ENCODE peak calls at places on chromosomes 12 and 14, in seven cellular contexts. One of them, this sample, is unnamed.

GRCh38 chr14:58814476-58814875 is 176.7 kb downstream of the DACT1 start:
- DNase-seq in psoas muscle: no peak
- DNase-seq in RPMI8226: no peak
- DNase-seq in iris pigment epithelial cell: no peak
- DNase-seq in Peyer's patch: no peak
- DNase-seq in HEK293T: no peak
- DNase-seq in GOT3: no peak
- DNase-seq in this sample: no peak

GRCh38 chr12:131907379-131908081 is 13.1 kb downstream of the ULK1 start:
- DNase-seq in psoas muscle: no peak
- DNase-seq in RPMI8226: no peak
- DNase-seq in iris pigment epithelial cell: no peak
- DNase-seq in Peyer's patch: no peak
- DNase-seq in HEK293T: no peak
- DNase-seq in GOT3: no peak
- DNase-seq in this sample: no peak

GRCh38 chr12:52916225-52916624 is 11.3 kb upstream of the KRT8 start:
- DNase-seq in psoas muscle: no peak
- DNase-seq in RPMI8226: no peak
- DNase-seq in iris pigment epithelial cell: no peak
- DNase-seq in Peyer's patch: peak; percentile 75
- DNase-seq in HEK293T: no peak
- DNase-seq in GOT3: no peak
- DNase-seq in this sample: no peak

GRCh38 chr12:1844223-1844622 is 23.9 kb downstream of the LRTM2 start:
- DNase-seq in psoas muscle: no peak
- DNase-seq in RPMI8226: no peak
- DNase-seq in iris pigment epithelial cell: no peak
- DNase-seq in Peyer's patch: no peak
- DNase-seq in HEK293T: no peak
- DNase-seq in GOT3: no peak
- DNase-seq in this sample: no peak

GRCh38 chr14:89188492-89188891 is 228.5 kb downstream of the FOXN3 start:
- DNase-seq in psoas muscle: no peak
- DNase-seq in RPMI8226: no peak
- DNase-seq in iris pigment epithelial cell: no peak
- DNase-seq in Peyer's patch: no peak
- DNase-seq in HEK293T: no peak
- DNase-seq in GOT3: no peak
- DNase-seq in this sample: no peak

GRCh38 chr14:55699131-55700057 is 119.4 kb downstream of the KTN1 start:
- DNase-seq in psoas muscle: no peak
- DNase-seq in RPMI8226: peak; percentile 8
- DNase-seq in iris pigment epithelial cell: no peak
- DNase-seq in Peyer's patch: no peak
- DNase-seq in HEK293T: no peak
- DNase-seq in GOT3: no peak
- DNase-seq in this sample: no peak

GRCh38 chr12:63846249-63846967 is 1.9 kb downstream of the SRGAP1 start:
- DNase-seq in psoas muscle: no peak
- DNase-seq in RPMI8226: no peak
- DNase-seq in iris pigment epithelial cell: no peak
- DNase-seq in Peyer's patch: no peak
- DNase-seq in HEK293T: no peak
- DNase-seq in GOT3: no peak
- DNase-seq in this sample: no peak

GRCh38 chr14:100782516-100783320 is 43.2 kb upstream of the MEG3 start:
- DNase-seq in psoas muscle: peak; percentile 25
- DNase-seq in RPMI8226: no peak
- DNase-seq in iris pigment epithelial cell: no peak
- DNase-seq in Peyer's patch: peak; percentile 21
- DNase-seq in HEK293T: no peak
- DNase-seq in GOT3: no peak
- DNase-seq in this sample: no peak

GRCh38 chr14:50822501-50823042 is 8.4 kb downstream of the NIN start:
- DNase-seq in psoas muscle: peak; percentile 65
- DNase-seq in RPMI8226: no peak
- DNase-seq in iris pigment epithelial cell: no peak
- DNase-seq in Peyer's patch: no peak
- DNase-seq in HEK293T: no peak
- DNase-seq in GOT3: no peak
- DNase-seq in this sample: no peak

GRCh38 chr12:6852651-6853354 is 853 bp downstream of the USP5 start:
- DNase-seq in psoas muscle: peak; percentile 70
- DNase-seq in RPMI8226: peak; percentile 74
- DNase-seq in iris pigment epithelial cell: peak; percentile 85
- DNase-seq in Peyer's patch: no peak
- DNase-seq in HEK293T: no peak
- DNase-seq in GOT3: peak; percentile 25
- DNase-seq in this sample: no peak

GRCh38 chr14:102727336-102728095 is 49.7 kb upstream of the TRAF3 start:
- DNase-seq in psoas muscle: no peak
- DNase-seq in RPMI8226: no peak
- DNase-seq in iris pigment epithelial cell: no peak
- DNase-seq in Peyer's patch: no peak
- DNase-seq in HEK293T: no peak
- DNase-seq in GOT3: no peak
- DNase-seq in this sample: no peak

GRCh38 chr12:3122841-3123678 is 45.9 kb downstream of the TSPAN9 start:
- DNase-seq in psoas muscle: peak; percentile 87
- DNase-seq in RPMI8226: no peak
- DNase-seq in iris pigment epithelial cell: peak; percentile 81
- DNase-seq in Peyer's patch: no peak
- DNase-seq in HEK293T: no peak
- DNase-seq in GOT3: peak; percentile 35
- DNase-seq in this sample: peak; percentile 84

GRCh38 chr14:88029500-88029899 is 24.6 kb downstream of the GPR65 start:
- DNase-seq in psoas muscle: no peak
- DNase-seq in RPMI8226: no peak
- DNase-seq in iris pigment epithelial cell: no peak
- DNase-seq in Peyer's patch: no peak
- DNase-seq in HEK293T: no peak
- DNase-seq in GOT3: no peak
- DNase-seq in this sample: no peak

GRCh38 chr14:61260939-61261776 is 20.0 kb downstream of the TMEM30B start:
- DNase-seq in psoas muscle: no peak
- DNase-seq in RPMI8226: no peak
- DNase-seq in iris pigment epithelial cell: peak; percentile 61
- DNase-seq in Peyer's patch: no peak
- DNase-seq in HEK293T: no peak
- DNase-seq in GOT3: no peak
- DNase-seq in this sample: no peak

GRCh38 chr14:100145682-100146464 is 13.6 kb downstream of the DEGS2 start:
- DNase-seq in psoas muscle: no peak
- DNase-seq in RPMI8226: no peak
- DNase-seq in iris pigment epithelial cell: no peak
- DNase-seq in Peyer's patch: no peak
- DNase-seq in HEK293T: no peak
- DNase-seq in GOT3: no peak
- DNase-seq in this sample: no peak

GRCh38 chr12:65229441-65229840 is 49.0 kb upstream of the MSRB3 start:
- DNase-seq in psoas muscle: no peak
- DNase-seq in RPMI8226: no peak
- DNase-seq in iris pigment epithelial cell: peak; percentile 91
- DNase-seq in Peyer's patch: no peak
- DNase-seq in HEK293T: no peak
- DNase-seq in GOT3: no peak
- DNase-seq in this sample: no peak

GRCh38 chr14:101359221-101360044 is 201.9 kb upstream of the DIO3 start:
- DNase-seq in psoas muscle: peak; percentile 89
- DNase-seq in RPMI8226: peak; percentile 75
- DNase-seq in iris pigment epithelial cell: peak; percentile 21
- DNase-seq in Peyer's patch: no peak
- DNase-seq in HEK293T: no peak
- DNase-seq in GOT3: no peak
- DNase-seq in this sample: no peak

GRCh38 chr14:106491851-106492250 is 965.5 kb downstream of the TMEM121 start:
- DNase-seq in psoas muscle: no peak
- DNase-seq in RPMI8226: no peak
- DNase-seq in iris pigment epithelial cell: no peak
- DNase-seq in Peyer's patch: no peak
- DNase-seq in HEK293T: no peak
- DNase-seq in GOT3: no peak
- DNase-seq in this sample: no peak

GRCh38 chr14:76876076-76876475 is 49.9 kb downstream of the LRRC74A start:
- DNase-seq in psoas muscle: peak; percentile 74
- DNase-seq in RPMI8226: peak; percentile 47
- DNase-seq in iris pigment epithelial cell: peak; percentile 66
- DNase-seq in Peyer's patch: peak; percentile 62
- DNase-seq in HEK293T: peak; percentile 85
- DNase-seq in GOT3: no peak
- DNase-seq in this sample: peak; percentile 39

GRCh38 chr12:50922820-50923219 is 29.5 kb upstream of the HIGD1C start:
- DNase-seq in psoas muscle: no peak
- DNase-seq in RPMI8226: no peak
- DNase-seq in iris pigment epithelial cell: peak; percentile 54
- DNase-seq in Peyer's patch: no peak
- DNase-seq in HEK293T: no peak
- DNase-seq in GOT3: no peak
- DNase-seq in this sample: no peak

GRCh38 chr14:102746568-102747438 is 30.4 kb upstream of the TRAF3 start:
- DNase-seq in psoas muscle: no peak
- DNase-seq in RPMI8226: no peak
- DNase-seq in iris pigment epithelial cell: no peak
- DNase-seq in Peyer's patch: no peak
- DNase-seq in HEK293T: no peak
- DNase-seq in GOT3: no peak
- DNase-seq in this sample: no peak

GRCh38 chr12:6752181-6752930 is 585 bp downstream of the MLF2 start:
- DNase-seq in psoas muscle: no peak
- DNase-seq in RPMI8226: peak; percentile 55
- DNase-seq in iris pigment epithelial cell: peak; percentile 57
- DNase-seq in Peyer's patch: no peak
- DNase-seq in HEK293T: peak; percentile 55
- DNase-seq in GOT3: no peak
- DNase-seq in this sample: no peak

GRCh38 chr14:34081126-34081575 is 130.3 kb upstream of the EGLN3 start:
- DNase-seq in psoas muscle: no peak
- DNase-seq in RPMI8226: no peak
- DNase-seq in iris pigment epithelial cell: peak; percentile 43
- DNase-seq in Peyer's patch: no peak
- DNase-seq in HEK293T: no peak
- DNase-seq in GOT3: no peak
- DNase-seq in this sample: no peak